ENCODE peak calls at places on chromosomes 3 and 15, in six cellular contexts. J is fibroblast of pulmonary artery, R is prostate gland, I is upper lobe of right lung, Q is Caco-2, S is neural progenitor cell. C is an unnamed sample.

GRCh38 chr3:49618412-49618811 is 55.7 kb upstream of the APEH start:
- DNase-seq in J (peak; percentile 14), R (no peak), I (peak; percentile 2), Q (no peak), S (peak; percentile 20), C (no peak)

GRCh38 chr3:110526732-110527727 is 544.6 kb upstream of the NECTIN3 start:
- DNase-seq in J (peak; percentile 94), R (no peak), I (no peak), Q (no peak), S (peak; percentile 10), C (no peak)

GRCh38 chr3:102353804-102354203 is 81.0 kb upstream of the ZPLD1 start:
- DNase-seq in J (no peak), R (no peak), I (no peak), Q (no peak), S (no peak), C (no peak)

GRCh38 chr3:141828487-141829284 is 47.8 kb upstream of the ATP1B3 start:
- DNase-seq in J (peak; percentile 55), R (peak; percentile 90), I (no peak), Q (peak; percentile 54), S (peak; percentile 27), C (peak; percentile 80)

GRCh38 chr3:72569754-72570440 is 278.3 kb downstream of the SHQ1 start:
- DNase-seq in J (no peak), R (no peak), I (no peak), Q (no peak), S (no peak), C (no peak)

GRCh38 chr3:170488802-170489201 is 70.1 kb downstream of the CLDN11 start:
- DNase-seq in J (peak; percentile 86), R (peak; percentile 71), I (no peak), Q (no peak), S (no peak), C (no peak)

GRCh38 chr3:23546186-23546585 is 259.6 kb upstream of the UBE2E1 start:
- DNase-seq in J (peak; percentile 37), R (no peak), I (no peak), Q (no peak), S (no peak), C (no peak)

GRCh38 chr15:82535566-82536408 is 4.5 kb downstream of the RPS17 start:
- DNase-seq in J (no peak), R (no peak), I (no peak), Q (no peak), S (no peak), C (no peak)

GRCh38 chr15:70196314-70197291 is 98.9 kb upstream of the TLE3 start:
- DNase-seq in J (peak; percentile 97), R (peak; percentile 96), I (peak; percentile 71), Q (peak; percentile 71), S (peak; percentile 94), C (no peak)

GRCh38 chr3:159761377-159761776 is 227.3 kb upstream of the IL12A start:
- DNase-seq in J (peak; percentile 47), R (peak; percentile 69), I (no peak), Q (no peak), S (no peak), C (no peak)

GRCh38 chr3:171320721-171321120 is 139.5 kb downstream of the TNIK start:
- DNase-seq in J (peak; percentile 66), R (no peak), I (no peak), Q (no peak), S (no peak), C (no peak)

GRCh38 chr15:63151665-63152064 is 5.6 kb downstream of the RPS27L start:
- DNase-seq in J (no peak), R (no peak), I (no peak), Q (no peak), S (no peak), C (no peak)

GRCh38 chr3:188524057-188524456 is 370.1 kb downstream of the LPP start:
- DNase-seq in J (no peak), R (no peak), I (no peak), Q (no peak), S (no peak), C (no peak)

GRCh38 chr15:65184305-65184943 is 718 bp downstream of the CLPX start:
- DNase-seq in J (peak; percentile 58), R (peak; percentile 49), I (peak; percentile 81), Q (peak; percentile 69), S (peak; percentile 73), C (peak; percentile 63)

GRCh38 chr3:39134305-39134704 is 19.1 kb downstream of the CSRNP1 start:
- DNase-seq in J (no peak), R (no peak), I (no peak), Q (no peak), S (no peak), C (no peak)

GRCh38 chr15:67148196-67148701 is 82.8 kb downstream of the SMAD3 start:
- DNase-seq in J (peak; percentile 63), R (peak; percentile 84), I (no peak), Q (no peak), S (no peak), C (peak; percentile 58)

GRCh38 chr3:179957264-179957845 is 79.4 kb downstream of the PEX5L start:
- DNase-seq in J (no peak), R (no peak), I (no peak), Q (no peak), S (no peak), C (no peak)

GRCh38 chr3:40779039-40779438 is 254.3 kb downstream of the ZNF621 start:
- DNase-seq in J (no peak), R (no peak), I (no peak), Q (no peak), S (no peak), C (no peak)

GRCh38 chr3:195084746-195085145 is 186.2 kb downstream of the XXYLT1 start:
- DNase-seq in J (no peak), R (no peak), I (no peak), Q (no peak), S (no peak), C (no peak)

GRCh38 chr3:36774072-36774471 is 9.7 kb upstream of the DCLK3 start:
- DNase-seq in J (peak; percentile 48), R (no peak), I (no peak), Q (no peak), S (no peak), C (no peak)

GRCh38 chr3:13894096-13894811 is 14.4 kb upstream of the WNT7A start:
- DNase-seq in J (no peak), R (no peak), I (no peak), Q (peak; percentile 25), S (peak; percentile 41), C (no peak)

GRCh38 chr3:161069441-161070251 is 35.5 kb downstream of the B3GALNT1 start:
- DNase-seq in J (peak; percentile 80), R (peak; percentile 17), I (no peak), Q (no peak), S (no peak), C (no peak)

GRCh38 chr3:59773970-59774369 is 724.1 kb upstream of the CFAP20DC start:
- DNase-seq in J (no peak), R (no peak), I (no peak), Q (no peak), S (no peak), C (no peak)

GRCh38 chr15:26352909-26353308 is 420.0 kb downstream of the GABRB3 start:
- DNase-seq in J (no peak), R (no peak), I (no peak), Q (no peak), S (no peak), C (no peak)

GRCh38 chr3:39781025-39781424 is 28.4 kb upstream of the MYRIP start:
- DNase-seq in J (no peak), R (no peak), I (no peak), Q (no peak), S (no peak), C (no peak)

GRCh38 chr15:75153084-75153483 is 48.6 kb upstream of the C15orf39 start:
- DNase-seq in J (peak; percentile 62), R (no peak), I (no peak), Q (peak; percentile 68), S (no peak), C (no peak)

GRCh38 chr15:84752700-84753099 is 4.3 kb downstream of the ZNF592 start:
- DNase-seq in J (no peak), R (no peak), I (no peak), Q (no peak), S (no peak), C (no peak)
- H3K4me3 ChIP-seq in J (no peak overlapping the region), R (no peak overlapping the region), I (no peak overlapping the region), Q (no peak overlapping the region), S (no peak overlapping the region), C (no peak overlapping the region)

GRCh38 chr3:48593337-48593736 is 1.8 kb downstream of the COL7A1 start:
- DNase-seq in J (no peak), R (no peak), I (no peak), Q (no peak), S (no peak), C (no peak)

GRCh38 chr3:48594431-48595049 is 589 bp downstream of the COL7A1 start:
- DNase-seq in J (no peak), R (peak; percentile 14), I (no peak), Q (no peak), S (peak; percentile 18), C (no peak)

GRCh38 chr3:48591436-48591835 is 3.7 kb downstream of the COL7A1 start:
- DNase-seq in J (no peak), R (no peak), I (no peak), Q (no peak), S (no peak), C (no peak)

GRCh38 chr3:48591886-48592518 is 3.1 kb downstream of the COL7A1 start:
- DNase-seq in J (no peak), R (no peak), I (no peak), Q (no peak), S (no peak), C (no peak)

GRCh38 chr3:48592519-48593087 is 2.5 kb downstream of the COL7A1 start:
- DNase-seq in J (no peak), R (no peak), I (no peak), Q (no peak), S (no peak), C (no peak)
- H3K4me3 ChIP-seq in J (no peak overlapping the region), R (no peak overlapping the region), I (no peak overlapping the region), Q (no peak overlapping the region), S (no peak overlapping the region), C (no peak overlapping the region)

DNA sequence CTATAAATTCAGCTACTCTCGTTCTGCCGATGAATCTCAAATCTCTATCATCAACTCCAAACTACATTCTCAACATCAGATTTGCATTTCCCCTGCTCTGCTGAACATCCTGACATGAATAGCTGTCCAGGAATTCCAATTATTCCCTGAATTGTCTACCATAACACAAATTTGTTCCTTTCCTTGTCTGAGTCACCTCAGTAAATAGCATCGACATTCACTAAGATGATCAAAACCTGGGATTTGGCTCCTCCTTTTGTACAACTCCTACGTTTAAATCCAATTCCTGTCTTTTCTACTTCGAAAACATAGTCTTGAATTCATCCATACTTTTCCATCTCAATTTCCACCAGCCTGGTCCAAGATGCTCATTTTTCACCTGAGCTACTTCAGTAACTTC is 107.0 kb downstream of the GREM1 start:
- DNase-seq in J (peak; percentile 85), R (no peak), I (no peak), Q (no peak), S (no peak), C (no peak)
- H3K4me3 ChIP-seq in J (peak overlapping the region; percentile 23), R (no peak overlapping the region), I (no peak overlapping the region), Q (no peak overlapping the region), S (no peak overlapping the region), C (no peak overlapping the region)

DNA sequence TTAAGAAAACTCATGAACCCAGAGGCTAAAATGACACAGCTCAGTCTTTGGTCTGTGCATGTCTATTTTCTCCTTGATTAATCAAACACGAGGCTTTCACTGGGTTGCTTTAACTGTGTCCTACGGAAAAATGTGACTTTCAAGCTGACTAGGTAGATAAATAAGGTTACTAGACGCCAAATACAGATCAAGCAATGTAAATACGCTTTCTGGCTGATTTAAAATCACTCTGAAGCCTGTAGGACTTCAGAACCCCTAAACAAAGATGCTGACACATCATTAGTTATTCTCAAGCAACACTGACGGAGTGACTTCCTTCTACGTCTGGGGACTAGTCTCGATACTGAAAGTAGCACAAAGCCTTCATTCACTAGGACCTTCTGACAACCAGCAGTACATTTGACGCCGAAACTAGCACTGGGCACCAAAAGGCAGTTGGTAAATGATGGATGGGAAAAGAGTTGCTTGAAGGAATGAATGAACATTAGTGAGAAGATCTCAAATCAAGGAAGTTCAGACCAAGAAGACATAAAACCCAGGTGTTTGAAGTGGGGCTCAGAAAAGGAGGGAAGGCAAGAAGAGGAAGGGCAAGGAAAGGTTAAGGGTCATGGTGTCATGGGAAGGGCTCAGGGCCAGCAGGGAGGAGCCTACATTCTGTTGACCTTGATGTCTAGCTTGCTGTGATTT is 67.1 kb upstream of the CDV3 start:
- DNase-seq in J (no peak), R (no peak), I (no peak), Q (no peak), S (no peak), C (no peak)
- H3K4me3 ChIP-seq in J (no peak overlapping the region), R (no peak overlapping the region), I (peak overlapping the region; percentile 2), Q (no peak overlapping the region), S (no peak overlapping the region), C (no peak overlapping the region)